ENCODE peak calls at places on chromosomes 2 and 18, in five cellular contexts. Q, F, D, J and M are unnamed samples.

GRCh38 chr2:3728104-3729054 is 25.0 kb downstream of the DCDC2C start:
- DNase-seq in Q (peak; percentile 79), F (peak; percentile 15), D (no peak), J (no peak), M (peak; percentile 69)

GRCh38 chr18:31505161-31505560 is 7.2 kb downstream of the DSG2 start:
- DNase-seq in Q (no peak), F (no peak), D (no peak), J (no peak), M (no peak)

GRCh38 chr2:177573120-177573519 is 180.5 kb downstream of the AGPS start:
- DNase-seq in Q (peak; percentile 46), F (no peak), D (no peak), J (no peak), M (no peak)

GRCh38 chr2:217951091-217951490 is 51.7 kb downstream of the TNS1 start:
- DNase-seq in Q (peak; percentile 40), F (no peak), D (no peak), J (no peak), M (no peak)

GRCh38 chr2:182592691-182593393 is 123.2 kb upstream of the DNAJC10 start:
- DNase-seq in Q (no peak), F (no peak), D (no peak), J (no peak), M (no peak)

GRCh38 chr2:85785027-85785822 is 31.4 kb downstream of the ATOH8 start:
- DNase-seq in Q (peak; percentile 94), F (peak; percentile 53), D (peak; percentile 41), J (peak; percentile 68), M (peak; percentile 98)

GRCh38 chr2:135791418-135792190 is 45.4 kb downstream of the LCT start:
- DNase-seq in Q (peak; percentile 14), F (no peak), D (no peak), J (no peak), M (no peak)

GRCh38 chr2:39183673-39184072 is 60.1 kb downstream of the CDKL4 start:
- DNase-seq in Q (no peak), F (no peak), D (no peak), J (no peak), M (no peak)

GRCh38 chr18:5464241-5464640 is 79.6 kb downstream of the EPB41L3 start:
- DNase-seq in Q (peak; percentile 39), F (no peak), D (no peak), J (no peak), M (no peak)

GRCh38 chr18:32922951-32923430 is 150.2 kb upstream of the KLHL14 start:
- DNase-seq in Q (no peak), F (no peak), D (no peak), J (no peak), M (no peak)

GRCh38 chr2:202821538-202822160 is 49.9 kb downstream of the ICA1L start:
- DNase-seq in Q (no peak), F (no peak), D (no peak), J (no peak), M (no peak)

GRCh38 chr18:706438-706837 is 6.0 kb downstream of the ENOSF1 start:
- DNase-seq in Q (no peak), F (no peak), D (no peak), J (no peak), M (no peak)

GRCh38 chr2:37895135-37895534 is 30.0 kb upstream of the RMDN2 start:
- DNase-seq in Q (no peak), F (no peak), D (no peak), J (no peak), M (no peak)

GRCh38 chr2:43236256-43236655 is 9.8 kb upstream of the ZFP36L2 start:
- DNase-seq in Q (no peak), F (no peak), D (no peak), J (no peak), M (no peak)

GRCh38 chr18:35193313-35193712 is 47.5 kb upstream of the ZNF397 start:
- DNase-seq in Q (no peak), F (no peak), D (no peak), J (no peak), M (no peak)

GRCh38 chr2:100242891-100243670 is 79.2 kb downstream of the LONRF2 start:
- DNase-seq in Q (peak; percentile 75), F (peak; percentile 59), D (peak; percentile 75), J (peak; percentile 77), M (peak; percentile 44)

GRCh38 chr2:19359021-19359357 is 566 bp upstream of the OSR1 start:
- DNase-seq in Q (no peak), F (no peak), D (no peak), J (no peak), M (no peak)

GRCh38 chr2:19356545-19357382 is 1.7 kb downstream of the OSR1 start:
- DNase-seq in Q (peak; percentile 56), F (no peak), D (no peak), J (no peak), M (no peak)

GRCh38 chr2:19355931-19356544 is 2.4 kb downstream of the OSR1 start:
- DNase-seq in Q (peak; percentile 51), F (no peak), D (no peak), J (no peak), M (no peak)

GRCh38 chr2:19358242-19359020 is at the start of gene OSR1:
- DNase-seq in Q (peak; percentile 88), F (peak; percentile 77), D (peak; percentile 67), J (no peak), M (peak; percentile 90)

GRCh38 chr2:19357383-19358241 is 811 bp downstream of the OSR1 start:
- DNase-seq in Q (peak; percentile 68), F (no peak), D (peak; percentile 52), J (no peak), M (peak; percentile 18)
- H3K4me3 ChIP-seq in Q (peak overlapping the region; percentile 85), F (peak overlapping the region; percentile 58), D (peak overlapping the region; percentile 13), J (peak overlapping the region; percentile 67), M (peak overlapping the region; percentile 61)

GRCh38 chr2:6080837-6081541 is 388.8 kb downstream of the SOX11 start:
- DNase-seq in Q (no peak), F (no peak), D (no peak), J (no peak), M (no peak)
- H3K4me3 ChIP-seq in Q (no peak overlapping the region), F (no peak overlapping the region), D (no peak overlapping the region), J (no peak overlapping the region), M (no peak overlapping the region)

DNA sequence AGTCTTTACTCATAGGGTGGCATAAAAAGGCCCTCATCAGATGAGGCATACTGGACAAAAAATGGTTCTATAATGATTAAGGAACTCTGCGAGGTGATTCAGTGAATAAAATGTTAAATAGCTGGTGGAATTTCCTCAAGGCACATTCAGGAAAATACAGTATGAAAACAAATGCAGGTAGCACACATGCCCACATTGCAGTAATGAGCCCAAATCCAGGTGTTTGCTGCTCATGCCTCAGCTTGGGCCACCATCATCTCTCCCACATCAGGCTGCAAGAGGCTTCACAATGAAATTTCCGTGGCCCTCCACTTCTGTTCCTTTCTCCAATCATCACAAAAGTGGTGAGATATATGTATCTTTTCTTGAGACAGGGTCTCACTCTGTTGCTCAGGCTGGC is 298.3 kb downstream of the NBAS start:
- DNase-seq in Q (no peak), F (no peak), D (no peak), J (no peak), M (no peak)
- H3K4me3 ChIP-seq in Q (no peak overlapping the region), F (no peak overlapping the region), D (no peak overlapping the region), J (no peak overlapping the region), M (no peak overlapping the region)

GRCh38 chr18:54945726-54946125 is 13.5 kb downstream of the CCDC68 start:
- DNase-seq in Q (no peak), F (no peak), D (no peak), J (no peak), M (no peak)
- H3K4me3 ChIP-seq in Q (peak overlapping the region; percentile 51), F (no peak overlapping the region), D (no peak overlapping the region), J (peak overlapping the region; percentile 51), M (no peak overlapping the region)

DNA sequence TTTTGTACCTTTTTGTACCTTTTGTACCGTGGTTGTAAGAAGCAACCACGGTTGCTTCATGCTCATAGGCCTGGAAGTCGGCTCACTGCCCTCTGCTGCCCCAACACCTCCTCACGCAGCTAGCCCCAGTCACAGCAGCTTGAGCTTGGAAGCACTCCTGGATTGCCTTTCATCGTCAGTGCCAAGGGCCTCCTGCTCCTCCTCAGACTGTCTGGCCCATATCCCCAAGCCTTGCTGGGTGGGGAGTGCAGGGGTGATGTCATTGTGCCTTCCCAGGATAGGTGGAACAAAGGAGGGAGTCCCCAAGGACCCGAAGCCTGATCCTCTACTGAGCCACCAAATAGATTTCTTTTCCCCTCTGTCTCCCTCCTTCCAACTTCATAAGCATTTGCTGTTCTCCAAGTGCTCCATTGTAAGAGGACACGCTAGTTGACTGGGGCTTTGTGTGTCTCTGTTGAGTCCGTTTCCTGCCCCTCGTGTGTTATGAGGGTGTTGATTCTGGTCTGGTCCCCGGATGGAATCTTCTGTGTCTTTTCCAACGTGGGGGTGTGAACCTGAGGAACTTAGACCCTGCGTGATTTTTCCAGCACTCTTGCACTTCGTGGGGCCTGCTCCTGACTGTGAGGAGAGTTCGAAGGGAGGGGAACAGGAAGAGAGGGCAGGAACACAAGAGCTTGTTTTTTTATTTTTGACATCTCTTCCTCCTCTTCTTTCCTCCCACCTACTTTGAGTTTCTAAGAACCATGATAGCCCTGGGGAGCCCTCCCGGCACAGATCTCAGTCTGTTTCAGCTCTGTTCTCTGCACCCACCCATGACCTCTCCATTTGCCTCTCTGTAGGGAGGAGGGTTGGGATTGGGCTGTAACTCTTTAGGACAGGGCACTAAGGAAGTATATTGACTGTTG is 127.2 kb upstream of the EML6 start:
- DNase-seq in Q (no peak), F (no peak), D (no peak), J (no peak), M (no peak)
- H3K4me3 ChIP-seq in Q (no peak overlapping the region), F (no peak overlapping the region), D (no peak overlapping the region), J (no peak overlapping the region), M (no peak overlapping the region)

DNA sequence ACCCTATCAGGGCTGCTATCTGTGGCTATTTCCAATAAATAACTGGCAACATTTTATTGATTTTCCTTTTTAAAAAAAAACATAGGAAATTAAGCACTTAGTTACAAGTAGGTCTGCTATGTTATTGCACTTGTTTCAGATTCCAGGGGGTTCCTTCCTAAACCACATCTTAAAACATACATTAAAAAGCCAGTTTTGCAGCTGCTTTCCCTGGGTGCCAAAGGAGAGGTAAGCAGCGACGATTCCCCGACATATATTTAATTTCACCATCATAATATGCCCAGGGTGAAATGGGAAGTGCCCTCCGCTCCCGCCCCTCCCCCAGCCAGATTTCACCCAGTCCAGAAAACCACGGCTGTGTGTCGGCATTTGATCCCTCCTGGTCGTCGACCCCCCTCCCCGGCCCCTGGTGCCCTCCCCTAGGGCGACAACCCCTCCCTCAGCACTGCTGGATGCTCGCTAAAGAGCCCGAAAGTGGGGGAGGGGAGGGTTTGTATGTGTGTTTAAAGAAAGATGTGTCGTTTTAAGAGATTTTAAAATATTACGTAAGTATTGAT is 3.1 kb upstream of the BCL11A start:
- DNase-seq in Q (no peak), F (no peak), D (no peak), J (no peak), M (no peak)
- H3K4me3 ChIP-seq in Q (no peak overlapping the region), F (no peak overlapping the region), D (peak overlapping the region; percentile 29), J (peak overlapping the region; percentile 28), M (peak overlapping the region; percentile 34)

GRCh38 chr2:234710587-234710986 is 213.7 kb upstream of the ARL4C start:
- DNase-seq in Q (no peak), F (no peak), D (no peak), J (no peak), M (no peak)
- H3K4me3 ChIP-seq in Q (no peak overlapping the region), F (no peak overlapping the region), D (no peak overlapping the region), J (no peak overlapping the region), M (no peak overlapping the region)